ENCODE peak calls at places on chromosomes 16 and 17, in eight cellular contexts. One of them, this sample, is unnamed.

GRCh38 chr16:71618429-71618828 is 7.6 kb upstream of the MARVELD3 start:
- DNase-seq in brain microvascular endothelial cell: no peak
- DNase-seq in HEK293T: no peak
- DNase-seq in AG09309: no peak
- DNase-seq in effector CD4-positive, alpha-beta T cell: no peak
- DNase-seq in glutamatergic neuron: no peak
- DNase-seq in thoracic aorta: no peak
- DNase-seq in ascending aorta: no peak
- DNase-seq in this sample: no peak

GRCh38 chr16:51408357-51408756 is 257.3 kb upstream of the SALL1 start:
- DNase-seq in AG09309: no peak
- DNase-seq in brain microvascular endothelial cell: peak; percentile 48
- DNase-seq in HEK293T: no peak
- DNase-seq in effector CD4-positive, alpha-beta T cell: no peak
- DNase-seq in ascending aorta: no peak
- DNase-seq in thoracic aorta: no peak
- DNase-seq in glutamatergic neuron: no peak
- DNase-seq in this sample: no peak

GRCh38 chr17:59838196-59838911 is 54.4 kb downstream of the TUBD1 start:
- DNase-seq in effector CD4-positive, alpha-beta T cell: no peak
- DNase-seq in AG09309: no peak
- DNase-seq in glutamatergic neuron: no peak
- DNase-seq in brain microvascular endothelial cell: peak; percentile 40
- DNase-seq in thoracic aorta: no peak
- DNase-seq in ascending aorta: no peak
- DNase-seq in HEK293T: no peak
- DNase-seq in this sample: no peak

GRCh38 chr16:46882304-46882939 is 1.7 kb upstream of the GPT2 start:
- DNase-seq in thoracic aorta: no peak
- DNase-seq in HEK293T: no peak
- DNase-seq in ascending aorta: no peak
- DNase-seq in effector CD4-positive, alpha-beta T cell: no peak
- DNase-seq in brain microvascular endothelial cell: no peak
- DNase-seq in AG09309: no peak
- DNase-seq in glutamatergic neuron: no peak
- DNase-seq in this sample: no peak

GRCh38 chr16:89167425-89167941 is 4.1 kb upstream of the CDH15 start:
- DNase-seq in HEK293T: peak; percentile 86
- DNase-seq in brain microvascular endothelial cell: peak; percentile 27
- DNase-seq in thoracic aorta: no peak
- DNase-seq in glutamatergic neuron: peak; percentile 98
- DNase-seq in AG09309: peak; percentile 7
- DNase-seq in effector CD4-positive, alpha-beta T cell: peak; percentile 81
- DNase-seq in ascending aorta: no peak
- DNase-seq in this sample: no peak

GRCh38 chr17:18182190-18182977 is 1.2 kb upstream of the ALKBH5 start:
- DNase-seq in ascending aorta: no peak
- DNase-seq in glutamatergic neuron: no peak
- DNase-seq in thoracic aorta: peak; percentile 13
- DNase-seq in HEK293T: no peak
- DNase-seq in effector CD4-positive, alpha-beta T cell: peak; percentile 7
- DNase-seq in brain microvascular endothelial cell: no peak
- DNase-seq in AG09309: no peak
- DNase-seq in this sample: no peak

GRCh38 chr17:41322264-41322902 is 6.9 kb upstream of the KRTAP17-1 start:
- DNase-seq in thoracic aorta: no peak
- DNase-seq in brain microvascular endothelial cell: peak; percentile 64
- DNase-seq in ascending aorta: no peak
- DNase-seq in HEK293T: peak; percentile 22
- DNase-seq in glutamatergic neuron: no peak
- DNase-seq in AG09309: peak; percentile 68
- DNase-seq in effector CD4-positive, alpha-beta T cell: no peak
- DNase-seq in this sample: no peak

GRCh38 chr17:37824534-37825485 is 80.0 kb upstream of the HNF1B start:
- DNase-seq in glutamatergic neuron: no peak
- DNase-seq in brain microvascular endothelial cell: peak; percentile 77
- DNase-seq in AG09309: no peak
- DNase-seq in HEK293T: no peak
- DNase-seq in thoracic aorta: no peak
- DNase-seq in ascending aorta: no peak
- DNase-seq in effector CD4-positive, alpha-beta T cell: no peak
- DNase-seq in this sample: no peak

GRCh38 chr17:38967290-38967738 is at the start of gene FBXO47:
- DNase-seq in ascending aorta: peak; percentile 80
- DNase-seq in thoracic aorta: peak; percentile 83
- DNase-seq in glutamatergic neuron: peak; percentile 88
- DNase-seq in AG09309: peak; percentile 28
- DNase-seq in effector CD4-positive, alpha-beta T cell: peak; percentile 66
- DNase-seq in HEK293T: peak; percentile 5
- DNase-seq in brain microvascular endothelial cell: peak; percentile 90
- DNase-seq in this sample: no peak

GRCh38 chr17:75813081-75814020 is 28.7 kb downstream of the UNK start:
- DNase-seq in glutamatergic neuron: no peak
- DNase-seq in thoracic aorta: no peak
- DNase-seq in AG09309: no peak
- DNase-seq in effector CD4-positive, alpha-beta T cell: no peak
- DNase-seq in ascending aorta: no peak
- DNase-seq in brain microvascular endothelial cell: no peak
- DNase-seq in HEK293T: no peak
- DNase-seq in this sample: no peak

GRCh38 chr16:66699898-66700297 is 3.4 kb upstream of the CMTM4 start:
- DNase-seq in ascending aorta: no peak
- DNase-seq in brain microvascular endothelial cell: no peak
- DNase-seq in HEK293T: no peak
- DNase-seq in effector CD4-positive, alpha-beta T cell: no peak
- DNase-seq in AG09309: no peak
- DNase-seq in thoracic aorta: no peak
- DNase-seq in glutamatergic neuron: no peak
- DNase-seq in this sample: no peak

GRCh38 chr17:48462946-48463345 is 32.9 kb upstream of the SKAP1 start:
- DNase-seq in brain microvascular endothelial cell: no peak
- DNase-seq in HEK293T: no peak
- DNase-seq in AG09309: no peak
- DNase-seq in ascending aorta: no peak
- DNase-seq in glutamatergic neuron: no peak
- DNase-seq in thoracic aorta: no peak
- DNase-seq in effector CD4-positive, alpha-beta T cell: no peak
- DNase-seq in this sample: no peak

GRCh38 chr17:45575126-45575885 is 84.8 kb upstream of the PLEKHM1 start:
- DNase-seq in glutamatergic neuron: no peak
- DNase-seq in brain microvascular endothelial cell: no peak
- DNase-seq in AG09309: no peak
- DNase-seq in thoracic aorta: no peak
- DNase-seq in effector CD4-positive, alpha-beta T cell: no peak
- DNase-seq in HEK293T: no peak
- DNase-seq in ascending aorta: no peak
- DNase-seq in this sample: no peak

GRCh38 chr16:59632266-59632855 is 898.2 kb upstream of the GOT2 start:
- DNase-seq in brain microvascular endothelial cell: peak; percentile 52
- DNase-seq in HEK293T: no peak
- DNase-seq in effector CD4-positive, alpha-beta T cell: no peak
- DNase-seq in AG09309: no peak
- DNase-seq in thoracic aorta: no peak
- DNase-seq in glutamatergic neuron: no peak
- DNase-seq in ascending aorta: no peak
- DNase-seq in this sample: no peak

GRCh38 chr17:39979021-39979660 is 1.5 kb upstream of the PSMD3 start:
- DNase-seq in brain microvascular endothelial cell: peak; percentile 69
- DNase-seq in thoracic aorta: no peak
- DNase-seq in glutamatergic neuron: no peak
- DNase-seq in AG09309: peak; percentile 75
- DNase-seq in HEK293T: no peak
- DNase-seq in ascending aorta: no peak
- DNase-seq in effector CD4-positive, alpha-beta T cell: no peak
- DNase-seq in this sample: no peak

GRCh38 chr17:66339563-66339962 is 37.1 kb downstream of the PRKCA start:
- DNase-seq in AG09309: no peak
- DNase-seq in effector CD4-positive, alpha-beta T cell: no peak
- DNase-seq in ascending aorta: no peak
- DNase-seq in glutamatergic neuron: no peak
- DNase-seq in thoracic aorta: no peak
- DNase-seq in HEK293T: no peak
- DNase-seq in brain microvascular endothelial cell: no peak
- DNase-seq in this sample: no peak

GRCh38 chr16:30499284-30499683 is 26.7 kb downstream of the ITGAL start:
- DNase-seq in ascending aorta: no peak
- DNase-seq in glutamatergic neuron: no peak
- DNase-seq in brain microvascular endothelial cell: no peak
- DNase-seq in HEK293T: no peak
- DNase-seq in thoracic aorta: no peak
- DNase-seq in effector CD4-positive, alpha-beta T cell: no peak
- DNase-seq in AG09309: no peak
- DNase-seq in this sample: no peak

GRCh38 chr17:69802045-69802740 is 272.8 kb upstream of the KCNJ16 start:
- DNase-seq in HEK293T: no peak
- DNase-seq in effector CD4-positive, alpha-beta T cell: no peak
- DNase-seq in AG09309: no peak
- DNase-seq in glutamatergic neuron: no peak
- DNase-seq in thoracic aorta: no peak
- DNase-seq in ascending aorta: no peak
- DNase-seq in brain microvascular endothelial cell: no peak
- DNase-seq in this sample: no peak

This sample was measured in SIG-M5.